ENCODE peak calls at places on chromosomes 16 and 17, in six cellular contexts. D is AG04449; T is activated CD4-positive, alpha-beta T cell treated with anti-CD3 and anti-CD28 coated beads, Interleukin-2, amount 50 U/mL, for 1 hour; B is NCI-H2171; J is AG08395; L is HTR-8/SVneo. G is an unnamed sample.

GRCh38 chr17:8442310-8442709 is 6.6 kb downstream of the NDEL1 start:
- DNase-seq in D (no peak), T (no peak), B (no peak), J (no peak), L (no peak), G (no peak)

GRCh38 chr16:55257971-55258613 is 65.9 kb upstream of the IRX6 start:
- DNase-seq in D (no peak), T (peak; percentile 19), B (no peak), J (peak; percentile 80), L (no peak), G (peak; percentile 67)

GRCh38 chr16:88455610-88456355 is 2.7 kb downstream of the ZFPM1 start:
- DNase-seq in D (no peak), T (peak; percentile 65), B (no peak), J (peak; percentile 38), L (peak; percentile 51), G (no peak)

GRCh38 chr16:85579199-85579598 is 33.9 kb upstream of the GSE1 start:
- DNase-seq in D (no peak), T (no peak), B (no peak), J (no peak), L (no peak), G (no peak)

GRCh38 chr17:8267480-8268147 is 18.5 kb downstream of the PFAS start:
- DNase-seq in D (no peak), T (no peak), B (no peak), J (no peak), L (no peak), G (no peak)

GRCh38 chr17:75688209-75688771 is 21.2 kb downstream of the SAP30BP start:
- DNase-seq in D (no peak), T (no peak), B (no peak), J (no peak), L (no peak), G (no peak)

GRCh38 chr16:87297407-87297806 is 19.8 kb downstream of the C16orf95 start:
- DNase-seq in D (no peak), T (no peak), B (no peak), J (no peak), L (no peak), G (no peak)

GRCh38 chr17:66283971-66284370 is 18.4 kb upstream of the PRKCA start:
- DNase-seq in D (no peak), T (no peak), B (no peak), J (no peak), L (no peak), G (no peak)

GRCh38 chr17:61570118-61570517 is 20.9 kb downstream of the NACA2 start:
- DNase-seq in D (no peak), T (no peak), B (no peak), J (no peak), L (no peak), G (no peak)

GRCh38 chr17:59366773-59367656 is 35.6 kb downstream of the YPEL2 start:
- DNase-seq in D (no peak), T (no peak), B (peak; percentile 33), J (peak; percentile 66), L (no peak), G (no peak)

GRCh38 chr16:12532871-12533610 is 270.6 kb downstream of the CPPED1 start:
- DNase-seq in D (no peak), T (peak; percentile 11), B (no peak), J (no peak), L (no peak), G (no peak)

GRCh38 chr17:53142890-53143289 is 679.8 kb upstream of the KIF2B start:
- DNase-seq in D (no peak), T (no peak), B (no peak), J (no peak), L (no peak), G (no peak)

GRCh38 chr17:81153340-81153803 is 11.9 kb upstream of the PVALEF start:
- DNase-seq in D (no peak), T (peak; percentile 7), B (no peak), J (peak; percentile 47), L (no peak), G (no peak)

GRCh38 chr17:21286066-21286770 is 1.7 kb downstream of the MAP2K3 start:
- DNase-seq in D (peak; percentile 98), T (no peak), B (no peak), J (peak; percentile 92), L (peak; percentile 99), G (peak; percentile 92)

GRCh38 chr16:86761117-86761971 is 183.0 kb downstream of the FOXL1 start:
- DNase-seq in D (no peak), T (peak; percentile 22), B (peak; percentile 27), J (peak; percentile 66), L (peak; percentile 65), G (peak; percentile 77)

GRCh38 chr16:352547-353403 is at the start of gene AXIN1:
- DNase-seq in D (no peak), T (peak; percentile 100), B (peak; percentile 99), J (peak; percentile 92), L (peak; percentile 86), G (peak; percentile 100)

GRCh38 chr17:52181842-52182241 is 23.3 kb upstream of the CA10 start:
- DNase-seq in D (no peak), T (no peak), B (no peak), J (no peak), L (no peak), G (no peak)

GRCh38 chr16:50266337-50267091 is at the start of gene ADCY7:
- DNase-seq in D (peak; percentile 42), T (peak; percentile 87), B (peak; percentile 70), J (peak; percentile 87), L (peak; percentile 79), G (peak; percentile 86)

GRCh38 chr17:28760987-28761562 is 17.3 kb downstream of the TRAF4 start:
- DNase-seq in D (peak; percentile 28), T (no peak), B (no peak), J (peak; percentile 58), L (no peak), G (peak; percentile 85)